ENCODE peak calls at places on chromosome 7, in four cellular contexts. S is HepG2, T is K562, J is SK-N-SH. H is an unnamed sample.
A peak's percentile ranks its signal among the peaks of the same experiment; 100 is the strongest.

GRCh38 chr7:70325509-70326101 is 727.3 kb downstream of the AUTS2 start:
- DNase-seq in S (no peak), T (peak; percentile 14), J (peak; percentile 42), H (no peak)

GRCh38 chr7:119918185-119918584 is 354.8 kb upstream of the KCND2 start:
- DNase-seq in S (no peak), T (no peak), J (no peak), H (no peak)

GRCh38 chr7:101565601-101566209 is 63.4 kb downstream of the MYL10 start:
- DNase-seq in S (no peak), T (no peak), J (no peak), H (peak; percentile 5)

GRCh38 chr7:6012355-6013104 is 3.5 kb downstream of the AIMP2 start:
- DNase-seq in S (no peak), T (no peak), J (no peak), H (no peak)

GRCh38 chr7:112192236-112193154 is 13.7 kb downstream of the DOCK4 start:
- DNase-seq in S (no peak), T (no peak), J (no peak), H (no peak)

GRCh38 chr7:120843121-120843520 is 14.8 kb downstream of the TSPAN12 start:
- DNase-seq in S (no peak), T (no peak), J (no peak), H (no peak)

GRCh38 chr7:48139461-48139860 is 31.8 kb upstream of the ABCA13 start:
- DNase-seq in S (peak; percentile 72), T (no peak), J (no peak), H (peak; percentile 44)

GRCh38 chr7:106243893-106244292 is 40.9 kb downstream of the NAMPT start:
- DNase-seq in S (no peak), T (no peak), J (no peak), H (no peak)

GRCh38 chr7:72183835-72184234 is 228.3 kb downstream of the CALN1 start:
- DNase-seq in S (peak; percentile 6), T (peak; percentile 23), J (peak; percentile 4), H (peak; percentile 16)

GRCh38 chr7:128210590-128211570 is 30.2 kb upstream of the LEP start:
- DNase-seq in S (no peak), T (no peak), J (no peak), H (no peak)

GRCh38 chr7:96300487-96300886 is 21.4 kb downstream of the SLC25A13 start:
- DNase-seq in S (peak; percentile 30), T (no peak), J (no peak), H (no peak)

GRCh38 chr7:82044497-82045080 is 274.7 kb upstream of the HGF start:
- DNase-seq in S (peak; percentile 21), T (peak; percentile 15), J (peak; percentile 16), H (no peak)

GRCh38 chr7:152633504-152633903 is 42.4 kb downstream of the XRCC2 start:
- DNase-seq in S (no peak), T (no peak), J (no peak), H (no peak)

GRCh38 chr7:47370461-47371042 is 211.4 kb downstream of the TNS3 start:
- DNase-seq in S (no peak), T (no peak), J (no peak), H (no peak)

GRCh38 chr7:29229946-29230345 is 35.4 kb downstream of the CHN2 start:
- DNase-seq in S (no peak), T (no peak), J (no peak), H (no peak)

GRCh38 chr7:154364156-154364555 is 312.0 kb downstream of the DPP6 start:
- DNase-seq in S (no peak), T (no peak), J (no peak), H (no peak)

GRCh38 chr7:134865001-134865845 is 85.8 kb downstream of the CALD1 start:
- DNase-seq in S (no peak), T (no peak), J (no peak), H (no peak)

GRCh38 chr7:26441640-26442277 is 150.1 kb downstream of the SNX10 start:
- DNase-seq in S (no peak), T (no peak), J (peak; percentile 44), H (no peak)

GRCh38 chr7:377069-378040 is 87.4 kb downstream of the FOXL3 start:
- DNase-seq in S (no peak), T (no peak), J (peak; percentile 35), H (peak; percentile 15)

GRCh38 chr7:103715376-103716110 is 269.5 kb upstream of the SLC26A5 start:
- DNase-seq in S (no peak), T (no peak), J (no peak), H (no peak)
- TF ChIP-seq FOXJ3 in S (no peak), T (no peak), J (no peak), H (no peak)

GRCh38 chr7:13278020-13278419 is 590.6 kb downstream of the ARL4A start:
- DNase-seq in S (no peak), T (no peak), J (no peak), H (no peak)
- TF ChIP-seq FOXJ3 in S (no peak), T (no peak), J (no peak), H (no peak)

DNA sequence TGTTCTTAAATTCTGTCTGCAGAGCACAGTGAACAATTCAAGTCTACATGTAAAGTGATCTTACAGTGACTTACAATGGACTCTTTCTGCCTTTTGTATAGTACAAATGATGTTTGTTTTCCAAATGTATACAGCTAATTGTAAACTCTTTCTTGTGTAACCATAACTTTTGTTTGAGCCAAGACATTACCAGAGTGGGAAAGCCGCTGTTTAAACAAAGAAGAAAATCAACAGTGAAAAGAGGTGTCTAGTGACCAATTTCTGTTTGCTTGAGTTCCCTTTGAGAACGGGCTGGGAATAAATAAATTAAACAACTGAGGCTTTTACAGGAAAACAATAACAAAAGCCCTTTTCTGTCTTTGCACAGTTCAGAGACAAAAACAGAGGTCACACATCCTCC is 1163.3 kb downstream of the CNTNAP2 start:
- DNase-seq in S (peak; percentile 2), T (no peak), J (no peak), H (no peak)
- TF ChIP-seq FOXJ3 in S (no peak), T (no peak), J (no peak), H (no peak)

GRCh38 chr7:40579401-40579800 is 444.6 kb downstream of the SUGCT start:
- DNase-seq in S (no peak), T (no peak), J (no peak), H (no peak)
- TF ChIP-seq FOXJ3 in S (no peak), T (no peak), J (no peak), H (no peak)

GRCh38 chr7:78134256-78134655 is 335.7 kb downstream of the PHTF2 start:
- DNase-seq in S (peak; percentile 3), T (peak; percentile 62), J (peak; percentile 75), H (no peak)

GRCh38 chr7:78134748-78135147 is 336.2 kb downstream of the PHTF2 start:
- DNase-seq in S (no peak), T (no peak), J (no peak), H (no peak)

GRCh38 chr7:78129865-78130264 is 331.3 kb downstream of the PHTF2 start:
- DNase-seq in S (peak; percentile 33), T (no peak), J (no peak), H (no peak)

GRCh38 chr7:78127009-78127408 is 328.4 kb downstream of the PHTF2 start:
- DNase-seq in S (no peak), T (no peak), J (no peak), H (peak; percentile 18)

DNA sequence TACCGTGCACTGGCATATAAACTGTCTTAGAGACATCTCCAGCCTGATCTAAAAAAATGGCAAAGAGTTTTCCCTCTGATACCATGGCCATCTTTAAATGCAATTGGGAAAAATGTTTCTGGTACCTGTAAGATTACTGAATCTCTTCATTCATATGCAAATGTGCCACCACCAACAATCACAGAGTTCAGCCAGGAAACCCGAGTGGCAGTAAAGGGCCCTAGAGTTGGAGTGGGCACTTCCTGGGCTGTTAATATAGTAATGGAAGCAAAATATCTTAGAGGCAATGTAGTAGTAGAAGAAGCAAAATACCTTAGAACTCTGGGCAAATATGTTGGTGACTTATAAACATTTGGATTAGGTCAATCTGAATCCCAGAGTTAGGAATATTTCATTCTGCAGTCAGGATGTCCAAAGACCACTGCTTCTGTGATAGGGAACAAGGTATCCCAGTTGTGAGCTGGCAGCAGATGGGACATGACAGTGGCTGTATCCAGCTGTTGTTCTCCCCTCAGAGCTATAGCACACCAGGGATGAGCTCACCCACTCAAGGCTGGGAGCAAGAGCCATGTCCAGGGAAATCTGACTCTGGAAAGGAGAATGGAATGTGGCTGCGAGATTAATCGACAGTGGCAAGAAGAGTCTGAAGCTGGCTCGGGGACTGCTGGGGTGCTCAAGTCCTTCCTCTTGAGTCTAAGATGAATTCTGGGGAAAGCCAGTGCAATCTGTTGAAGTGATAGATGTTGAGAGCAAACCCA is 332.0 kb downstream of the PHTF2 start:
- DNase-seq in S (no peak), T (no peak), J (no peak), H (no peak)
- TF ChIP-seq FOXJ3 in S (no peak), T (no peak), J (no peak), H (no peak)

GRCh38 chr7:74453321-74454011 is at the start of gene GTF2IRD1:
- DNase-seq in S (peak; percentile 73), T (peak; percentile 93), J (peak; percentile 97), H (peak; percentile 73)

GRCh38 chr7:74454059-74454947 is 597 bp downstream of the GTF2IRD1 start:
- DNase-seq in S (no peak), T (peak; percentile 85), J (peak; percentile 89), H (peak; percentile 39)

GRCh38 chr7:74449144-74449543 is 4.6 kb upstream of the GTF2IRD1 start:
- DNase-seq in S (no peak), T (no peak), J (no peak), H (no peak)

GRCh38 chr7:74452748-74453320 is 872 bp upstream of the GTF2IRD1 start:
- DNase-seq in S (peak; percentile 65), T (no peak), J (peak; percentile 83), H (no peak)

DNA sequence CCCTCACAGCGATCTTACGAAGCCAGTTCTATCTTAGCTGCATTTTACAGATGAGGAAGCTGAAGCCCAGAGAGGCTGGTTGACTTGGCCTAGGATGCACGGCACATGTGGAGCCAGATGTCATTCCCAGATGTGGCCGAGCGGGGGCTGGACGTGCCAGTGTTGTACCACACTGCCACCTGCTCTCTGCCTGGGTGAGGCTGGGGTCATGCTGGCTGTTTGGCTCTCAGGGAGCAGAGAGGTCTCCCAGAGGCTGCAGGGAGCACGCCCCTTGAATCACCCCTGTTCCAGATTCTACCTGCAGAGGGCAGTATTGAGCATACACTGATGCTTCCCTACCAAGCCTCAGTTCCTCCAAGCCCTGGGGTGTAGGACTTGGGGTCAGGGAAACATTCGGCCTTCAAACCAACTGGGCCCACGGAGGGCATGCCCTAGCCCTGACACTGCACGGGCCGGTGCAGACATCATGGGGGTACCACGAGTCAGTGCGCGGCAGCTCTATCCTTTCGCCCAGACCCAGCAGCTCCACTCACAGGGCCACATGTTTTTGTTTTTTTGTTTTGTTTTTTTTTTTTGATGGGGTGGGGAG is 3.8 kb upstream of the GTF2IRD1 start:
- DNase-seq in S (peak; percentile 61), T (peak; percentile 85), J (peak; percentile 92), H (peak; percentile 88)
- TF ChIP-seq FOXJ3 in S (no peak), T (no peak), J (no peak), H (no peak)

GRCh38 chr7:7214398-7215347 is 32.3 kb downstream of the C1GALT1 start:
- DNase-seq in S (no peak), T (no peak), J (no peak), H (no peak)
- TF ChIP-seq FOXJ3 in S (no peak), T (no peak), J (no peak), H (no peak)

H was measured in WTC11.